ENCODE peak calls at places on chromosomes 16 and 17, in four cellular contexts. D is stimulated activated naive CD8-positive, alpha-beta T cell treated with anti-CD3 and anti-CD28 coated beads, Interleukin-15, amount 100 ng/mL, for 72 hours; O is gastrocnemius medialis; A is stimulated activated CD8-positive, alpha-beta memory T cell treated with anti-CD3 and anti-CD28 coated beads, Interleukin-15, amount 100 ng/mL, for 24 hours. C is an unnamed sample.

GRCh38 chr17:52170963-52171572 is 12.6 kb upstream of the CA10 start:
- DNase-seq in D (no peak), O (no peak), A (no peak), C (peak; percentile 79)

GRCh38 chr16:22235839-22236745 is 30.0 kb downstream of the EEF2K start:
- DNase-seq in D (no peak), O (peak; percentile 50), A (no peak), C (no peak)

GRCh38 chr17:77606865-77607210 is 351.7 kb upstream of the TNRC6C start:
- DNase-seq in D (no peak), O (no peak), A (no peak), C (no peak)

GRCh38 chr17:66682293-66682692 is 152.6 kb upstream of the CACNG5 start:
- DNase-seq in D (no peak), O (no peak), A (no peak), C (no peak)

GRCh38 chr16:17302620-17303019 is 168.1 kb downstream of the XYLT1 start:
- DNase-seq in D (no peak), O (no peak), A (no peak), C (no peak)

GRCh38 chr17:43545383-43545632 is 832 bp downstream of the ETV4 start:
- DNase-seq in D (peak; percentile 20), O (no peak), A (no peak), C (no peak)

GRCh38 chr17:44071772-44072171 is 1.2 kb downstream of the G6PC3 start:
- DNase-seq in D (no peak), O (no peak), A (no peak), C (no peak)

GRCh38 chr16:30570621-30571443 is 682 bp downstream of the ZNF688 start:
- DNase-seq in D (no peak), O (no peak), A (no peak), C (no peak)

GRCh38 chr17:17684901-17685774 is 3.9 kb downstream of the RAI1 start:
- DNase-seq in D (no peak), O (no peak), A (no peak), C (no peak)

GRCh38 chr17:50903604-50904521 is 37.7 kb upstream of the TOB1 start:
- DNase-seq in D (peak; percentile 82), O (no peak), A (no peak), C (no peak)

GRCh38 chr17:43927101-43927935 is 15.0 kb downstream of the PPY start:
- DNase-seq in D (no peak), O (peak; percentile 47), A (no peak), C (no peak)

C was measured in Calu3.